ENCODE peak calls at places on chromosomes 7 and 10, in nine cellular contexts. A, X, U, R, V, S, Q, L and H are unnamed samples. For H3K27me3, the result is how much of the 10 kb centered on the place peaks cover.

GRCh38 chr10:103523683-103524082 is 30.2 kb downstream of the NEURL1 start:
- DNase-seq in R (no peak), A (no peak), V (no peak), X (no peak), S (no peak), U (no peak), Q (no peak), L (no peak), H (no peak)

GRCh38 chr10:79161557-79161956 is 92.8 kb downstream of the ZMIZ1 start:
- DNase-seq in L (no peak), R (no peak), U (no peak), X (no peak), Q (no peak), S (no peak), A (no peak), V (no peak), H (no peak)

GRCh38 chr7:16235152-16235526 is 186.2 kb downstream of the CRPPA start:
- DNase-seq in V (no peak), X (no peak), A (no peak), U (no peak), Q (no peak), L (no peak), R (no peak), S (no peak), H (no peak)

GRCh38 chr10:71331736-71332135 is 12.7 kb downstream of the SLC29A3 start:
- DNase-seq in L (no peak), S (no peak), X (no peak), Q (no peak), R (no peak), U (no peak), A (no peak), V (no peak), H (no peak)

GRCh38 chr10:78432582-78432981 is 398.9 kb downstream of the RPS24 start:
- DNase-seq in L (no peak), U (peak), A (no peak), V (no peak), S (peak), Q (no peak), X (no peak), R (no peak), H (no peak)

GRCh38 chr7:127153315-127153714 is 99.4 kb downstream of the GRM8 start:
- DNase-seq in S (no peak), R (no peak), L (no peak), X (no peak), U (no peak), Q (no peak), V (no peak), A (no peak), H (no peak)

GRCh38 chr10:42753126-42753506 is 29.5 kb upstream of the BMS1 start:
- DNase-seq in R (peak), A (peak), L (peak), Q (peak), X (peak), S (peak), U (no peak), V (peak), H (peak)

GRCh38 chr10:83522881-83523386 is 616.4 kb upstream of the GHITM start:
- DNase-seq in A (no peak), V (peak), Q (peak), U (no peak), L (no peak), R (peak), S (no peak), X (peak), H (no peak)

GRCh38 chr10:102367441-102367840 is 28.1 kb upstream of the NFKB2 start:
- DNase-seq in L (no peak), A (no peak), R (no peak), S (no peak), U (no peak), Q (no peak), V (no peak), X (no peak), H (no peak)

GRCh38 chr10:79129361-79129997 is 60.7 kb downstream of the ZMIZ1 start:
- DNase-seq in S (no peak), Q (peak), U (peak), R (peak), V (no peak), A (no peak), X (peak), L (no peak), H (no peak)

GRCh38 chr7:140541513-140542192 is 62.3 kb upstream of the MKRN1 start:
- DNase-seq in V (peak), L (peak), Q (peak), S (peak), R (peak), X (peak), U (peak), A (peak), H (no peak)

GRCh38 chr10:66455304-66455703 is 470.5 kb upstream of the LRRTM3 start:
- DNase-seq in S (no peak), X (no peak), Q (no peak), R (peak), V (no peak), A (no peak), L (no peak), U (no peak), H (no peak)

GRCh38 chr10:14742815-14743214 is 31.9 kb downstream of the FAM107B start:
- DNase-seq in X (no peak), Q (no peak), L (no peak), R (no peak), U (no peak), S (no peak), V (no peak), A (no peak), H (peak)

GRCh38 chr7:41431671-41432070 is 271.2 kb downstream of the INHBA start:
- DNase-seq in A (no peak), X (peak), S (no peak), R (no peak), V (no peak), L (no peak), Q (no peak), U (no peak), H (no peak)

GRCh38 chr7:49773939-49774458 is 561 bp downstream of the VWC2 start:
- DNase-seq in L (no peak), S (no peak), U (no peak), A (no peak), Q (peak), R (no peak), V (no peak), X (no peak), H (no peak)

GRCh38 chr7:30867483-30867882 is 44.2 kb upstream of the AQP1 start:
- DNase-seq in Q (no peak), V (no peak), R (no peak), X (no peak), S (no peak), U (no peak), A (no peak), L (peak), H (no peak)

GRCh38 chr10:30151581-30152389 is 92.4 kb upstream of the JCAD start:
- DNase-seq in Q (peak), X (peak), U (no peak), V (peak), A (no peak), R (peak), L (no peak), S (no peak), H (peak)

GRCh38 chr7:44184221-44184873 is 4.9 kb downstream of the GCK start:
- DNase-seq in U (no peak), S (no peak), Q (no peak), X (peak), A (no peak), V (no peak), L (no peak), R (peak), H (no peak)

GRCh38 chr10:97399843-97400545 is 1.1 kb downstream of the RRP12 start:
- DNase-seq in U (peak), L (no peak), X (peak), Q (peak), A (peak), S (peak), R (peak), V (no peak), H (no peak)

GRCh38 chr7:92051655-92052054 is 82.6 kb downstream of the CYP51A1 start:
- DNase-seq in R (no peak), Q (no peak), L (no peak), S (no peak), U (no peak), V (no peak), A (no peak), X (no peak), H (no peak)

GRCh38 chr10:71089162-71089561 is 123.2 kb upstream of the UNC5B start:
- DNase-seq in Q (no peak), S (no peak), X (no peak), A (no peak), U (no peak), V (no peak), L (peak), R (no peak), H (no peak)

GRCh38 chr10:100510533-100511308 is 8.9 kb downstream of the SEC31B start:
- DNase-seq in X (no peak), V (no peak), S (no peak), U (no peak), R (no peak), A (no peak), L (no peak), Q (no peak), H (no peak)

GRCh38 chr7:142516038-142516501 is 233.2 kb upstream of the PRSS1 start:
- DNase-seq in Q (no peak), V (no peak), X (peak), U (peak), A (no peak), R (no peak), S (no peak), L (no peak), H (no peak)

GRCh38 chr10:71852335-71852937 is 1.4 kb upstream of the PSAP start:
- DNase-seq in A (peak), S (no peak), Q (peak), X (no peak), U (no peak), L (peak), R (no peak), V (peak), H (no peak)

GRCh38 chr10:6737080-6737641 is 157.1 kb upstream of the PRKCQ start:
- DNase-seq in S (peak), R (peak), U (no peak), X (peak), Q (no peak), V (no peak), A (no peak), L (no peak), H (no peak)

GRCh38 chr7:159095979-159096411 is 48.7 kb downstream of the VIPR2 start:
- DNase-seq in Q (no peak), V (no peak), A (peak), S (no peak), L (peak), R (no peak), X (no peak), U (no peak), H (no peak)

GRCh38 chr10:71878327-71879034 is 27.4 kb upstream of the PSAP start:
- DNase-seq in A (peak), R (no peak), V (peak), U (no peak), L (no peak), Q (no peak), S (no peak), X (no peak), H (no peak)

GRCh38 chr10:26380815-26381214 is 57.3 kb upstream of the APBB1IP start:
- DNase-seq in R (no peak), Q (no peak), A (no peak), L (no peak), S (no peak), V (no peak), X (peak), U (no peak), H (no peak)

GRCh38 chr10:78947226-78947625 is 121.5 kb upstream of the ZMIZ1 start:
- DNase-seq in A (no peak), U (no peak), S (no peak), X (no peak), Q (no peak), R (no peak), L (no peak), V (no peak), H (no peak)

GRCh38 chr7:4791101-4791737 is 15.8 kb downstream of the AP5Z1 start:
- DNase-seq in U (no peak), L (no peak), Q (no peak), R (no peak), V (no peak), X (no peak), A (no peak), S (peak), H (no peak)

GRCh38 chr7:33503014-33503413 is 373.6 kb downstream of the BBS9 start:
- DNase-seq in S (no peak), Q (no peak), U (no peak), A (no peak), L (no peak), X (no peak), R (no peak), V (no peak), H (no peak)

GRCh38 chr10:71486465-71487114 is 89.9 kb downstream of the CDH23 start:
- DNase-seq in R (peak), U (peak), X (peak), Q (peak), L (peak), A (peak), S (no peak), V (peak), H (no peak)

GRCh38 chr10:70118196-70118595 is 14.4 kb downstream of the AIFM2 start:
- DNase-seq in R (no peak), U (no peak), L (no peak), V (no peak), Q (no peak), A (peak), S (no peak), X (no peak), H (no peak)

GRCh38 chr7:26212921-26213718 is 11.6 kb downstream of the CBX3 start:
- DNase-seq in V (no peak), U (no peak), S (no peak), X (no peak), Q (no peak), R (no peak), L (no peak), A (no peak), H (no peak)

GRCh38 chr7:45026984-45027773 is 27.2 kb downstream of the CCM2 start:
- DNase-seq in R (no peak), V (no peak), X (peak), A (peak), U (peak), Q (no peak), L (peak), S (no peak), H (peak)

GRCh38 chr10:44471410-44471809 is 86.5 kb upstream of the CXCL12 start:
- DNase-seq in Q (no peak), A (no peak), L (no peak), V (no peak), X (no peak), U (no peak), S (no peak), R (no peak), H (no peak)
- TF ChIP-seq CTCF in Q (no peak), A (no peak), L (no peak), V (no peak), X (no peak), U (no peak), S (no peak), R (no peak), H (no peak)

GRCh38 chr10:49587981-49588380 is 22.1 kb upstream of the SLC18A3 start:
- DNase-seq in S (no peak), L (no peak), Q (no peak), A (no peak), U (no peak), X (no peak), R (no peak), V (no peak), H (no peak)
- H3K27me3 ChIP-seq in S (under half), L (under half), Q (under half), A (under half), U (under half), X (under half), R (under half), V (under half), H (under half)

GRCh38 chr7:85160223-85160622 is 26.6 kb downstream of the SEMA3D start:
- DNase-seq in S (no peak), L (no peak), Q (no peak), U (no peak), A (no peak), R (peak), X (peak), V (no peak), H (no peak)

GRCh38 chr7:85165263-85165662 is 21.6 kb downstream of the SEMA3D start:
- DNase-seq in Q (no peak), X (no peak), U (no peak), R (no peak), V (no peak), A (no peak), L (no peak), S (no peak), H (no peak)

GRCh38 chr7:85167636-85168035 is 19.2 kb downstream of the SEMA3D start:
- DNase-seq in L (no peak), A (no peak), V (no peak), U (no peak), Q (no peak), S (no peak), X (peak), R (no peak), H (no peak)

GRCh38 chr7:85159003-85159402 is 27.9 kb downstream of the SEMA3D start:
- DNase-seq in S (no peak), A (no peak), Q (no peak), X (no peak), R (no peak), L (no peak), U (no peak), V (no peak), H (no peak)

GRCh38 chr7:85162743-85163142 is 24.1 kb downstream of the SEMA3D start:
- DNase-seq in X (peak), U (no peak), L (no peak), S (no peak), Q (no peak), R (no peak), A (no peak), V (no peak), H (no peak)
- H3K4me3 ChIP-seq in X (no peak), U (no peak), L (no peak), S (no peak), Q (no peak), R (no peak), A (no peak), V (no peak), H (no peak)

GRCh38 chr7:96837583-96837982 is 127.9 kb upstream of the SEM1 start:
- DNase-seq in Q (no peak), S (no peak), L (no peak), U (no peak), A (no peak), X (no peak), V (no peak), R (no peak), H (peak)
- TF ChIP-seq CTCF in Q (no peak), S (no peak), L (no peak), U (no peak), A (no peak), X (no peak), V (no peak), R (no peak), H (no peak)

DNA sequence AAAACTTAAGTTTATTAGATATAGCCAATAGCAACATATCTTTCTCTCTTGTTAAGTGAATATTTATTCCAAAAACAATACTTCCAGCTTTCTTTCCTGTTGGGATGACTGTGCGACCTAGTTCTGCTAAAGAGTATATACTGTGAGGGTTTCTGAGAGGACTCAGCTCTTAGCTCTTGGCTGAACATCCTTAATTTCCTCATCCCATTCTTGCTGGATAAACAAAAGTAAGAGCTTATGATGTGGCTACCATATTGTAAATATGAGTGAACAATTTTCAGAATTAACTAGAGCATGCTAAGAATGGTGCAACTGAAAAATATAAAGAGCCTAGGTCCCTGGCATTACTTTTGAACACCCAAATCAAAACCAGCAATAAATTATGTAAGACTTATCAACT is 279.5 kb upstream of the GNAI1 start:
- DNase-seq in U (no peak), V (no peak), R (no peak), Q (no peak), S (no peak), L (no peak), A (no peak), X (no peak), H (no peak)
- H3K27me3 ChIP-seq in U (under half), V (under half), R (under half), Q (under half), S (under half), L (under half), A (under half), X (under half), H (under half)

GRCh38 chr10:121092341-121093099 is 241.4 kb downstream of the WDR11 start:
- DNase-seq in U (no peak), Q (no peak), S (no peak), A (no peak), R (peak), X (peak), L (no peak), V (no peak), H (no peak)
- H3K4me3 ChIP-seq in U (no peak), Q (no peak), S (no peak), A (no peak), R (no peak), X (no peak), L (no peak), V (no peak), H (no peak)

DNA sequence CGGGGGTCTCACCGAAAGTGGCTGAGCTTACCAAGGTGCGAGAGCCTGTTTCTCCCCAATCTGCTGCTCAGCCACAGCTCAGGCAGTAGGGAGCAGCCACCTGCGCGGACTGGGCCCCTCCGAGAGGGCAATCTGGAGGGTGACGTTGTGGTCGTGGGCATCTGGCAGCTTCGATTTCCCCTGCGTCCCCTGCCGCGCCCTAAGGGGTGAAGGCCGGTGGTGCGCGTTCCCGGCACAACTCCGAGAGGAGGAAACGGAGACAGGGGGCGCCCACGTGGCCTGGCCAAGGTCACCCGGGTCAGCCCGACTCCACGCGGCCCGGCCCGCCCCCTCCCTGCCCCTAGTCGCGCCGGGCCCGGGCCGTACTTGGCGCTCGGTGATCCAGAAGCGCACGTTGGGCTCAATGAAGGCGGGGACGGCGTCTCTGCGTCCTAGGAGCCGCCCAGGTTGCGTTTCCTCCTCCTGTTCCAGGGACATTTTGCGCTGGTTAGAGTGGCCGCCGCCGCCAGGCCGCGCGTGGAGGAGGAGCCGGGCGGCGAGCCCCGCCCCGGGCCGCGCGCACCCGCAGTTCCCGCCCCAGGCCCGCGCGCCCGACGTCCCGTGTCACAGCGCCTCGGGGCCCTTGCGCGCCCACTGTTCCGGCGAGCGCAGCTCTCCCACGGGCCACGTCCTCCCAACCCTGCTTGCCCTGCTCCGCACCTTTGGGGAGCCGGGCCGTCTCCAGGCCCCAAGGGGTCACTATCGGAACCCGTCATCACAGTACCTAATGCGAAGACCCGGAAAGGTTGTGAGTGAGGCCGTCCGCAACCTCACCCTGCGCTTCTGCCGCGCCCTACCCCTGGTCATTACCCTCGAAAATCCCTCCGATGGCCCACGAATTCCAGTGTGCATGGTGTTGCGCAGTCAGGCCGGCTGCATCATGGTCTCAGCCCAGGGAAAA is at the start of gene SFXN4:
- DNase-seq in L (peak), U (peak), S (peak), R (peak), A (peak), X (peak), V (peak), Q (peak), H (peak)
- TF ChIP-seq CTCF in L (peak), U (peak), S (no peak), R (no peak), A (no peak), X (no peak), V (peak), Q (peak), H (peak)